ENCODE peak calls at places on chromosome 13, in four cellular contexts. One of them, this sample, is unnamed.

GRCh38 chr13:72643339-72643989 is 84.0 kb downstream of the MZT1 start:
- DNase-seq in CD8-positive, alpha-beta memory T cell: peak; percentile 2
- DNase-seq in GM10248: peak; percentile 37
- DNase-seq in AG10803: peak; percentile 25
- DNase-seq in this sample: peak; percentile 42

GRCh38 chr13:23025848-23026608 is 154.8 kb upstream of the SGCG start:
- DNase-seq in AG10803: no peak
- DNase-seq in CD8-positive, alpha-beta memory T cell: no peak
- DNase-seq in GM10248: no peak
- DNase-seq in this sample: no peak

GRCh38 chr13:110334841-110335490 is 27.9 kb downstream of the COL4A2 start:
- DNase-seq in GM10248: no peak
- DNase-seq in CD8-positive, alpha-beta memory T cell: no peak
- DNase-seq in AG10803: no peak
- DNase-seq in this sample: no peak

GRCh38 chr13:46903748-46904147 is 6.9 kb upstream of the HTR2A start:
- DNase-seq in CD8-positive, alpha-beta memory T cell: no peak
- DNase-seq in AG10803: peak; percentile 45
- DNase-seq in GM10248: no peak
- DNase-seq in this sample: no peak

GRCh38 chr13:58376349-58376748 is 744.8 kb downstream of the PCDH17 start:
- DNase-seq in CD8-positive, alpha-beta memory T cell: no peak
- DNase-seq in AG10803: no peak
- DNase-seq in GM10248: no peak
- DNase-seq in this sample: no peak

GRCh38 chr13:100269837-100270236 is 180.9 kb downstream of the PCCA start:
- DNase-seq in AG10803: peak; percentile 66
- DNase-seq in GM10248: no peak
- DNase-seq in CD8-positive, alpha-beta memory T cell: no peak
- DNase-seq in this sample: no peak

GRCh38 chr13:26719356-26719945 is 41.1 kb downstream of the GPR12 start:
- DNase-seq in GM10248: no peak
- DNase-seq in CD8-positive, alpha-beta memory T cell: no peak
- DNase-seq in AG10803: peak; percentile 3
- DNase-seq in this sample: no peak

GRCh38 chr13:77325371-77325941 is 1.4 kb downstream of the MYCBP2 start:
- DNase-seq in GM10248: peak; percentile 31
- DNase-seq in CD8-positive, alpha-beta memory T cell: peak; percentile 51
- DNase-seq in AG10803: no peak
- DNase-seq in this sample: peak; percentile 59

GRCh38 chr13:42969558-42970172 is 22.4 kb downstream of the EPSTI1 start:
- DNase-seq in AG10803: peak; percentile 63
- DNase-seq in CD8-positive, alpha-beta memory T cell: peak; percentile 64
- DNase-seq in GM10248: peak; percentile 72
- DNase-seq in this sample: peak; percentile 72

GRCh38 chr13:29594310-29594709 is 1.2 kb downstream of the SLC7A1 start:
- DNase-seq in GM10248: peak; percentile 57
- DNase-seq in AG10803: peak; percentile 88
- DNase-seq in CD8-positive, alpha-beta memory T cell: peak; percentile 31
- DNase-seq in this sample: no peak

GRCh38 chr13:57813641-57814040 is 182.1 kb downstream of the PCDH17 start:
- DNase-seq in AG10803: no peak
- DNase-seq in GM10248: no peak
- DNase-seq in CD8-positive, alpha-beta memory T cell: no peak
- DNase-seq in this sample: no peak

GRCh38 chr13:37747071-37747612 is 122.4 kb downstream of the TRPC4 start:
- DNase-seq in GM10248: no peak
- DNase-seq in AG10803: peak; percentile 62
- DNase-seq in CD8-positive, alpha-beta memory T cell: no peak
- DNase-seq in this sample: no peak

GRCh38 chr13:102136735-102137296 is 265.0 kb downstream of the FGF14 start:
- DNase-seq in GM10248: no peak
- DNase-seq in AG10803: no peak
- DNase-seq in CD8-positive, alpha-beta memory T cell: no peak
- DNase-seq in this sample: no peak